ENCODE peak calls at places on chromosomes 5 and 9, in four cellular contexts. One of them, this sample, is unnamed.

GRCh38 chr5:135508496-135509005 is 27.2 kb downstream of the NEUROG1 start:
- DNase-seq in neural progenitor cell: peak
- DNase-seq in sigmoid colon: no peak
- DNase-seq in HCT116: no peak
- DNase-seq in this sample: no peak

GRCh38 chr9:34589656-34590375 is at the start of gene CNTFR:
- DNase-seq in neural progenitor cell: peak
- DNase-seq in sigmoid colon: peak
- DNase-seq in HCT116: no peak
- DNase-seq in this sample: no peak

GRCh38 chr5:125696762-125697161 is 726.4 kb upstream of the GRAMD2B start:
- DNase-seq in neural progenitor cell: no peak
- DNase-seq in sigmoid colon: no peak
- DNase-seq in HCT116: no peak
- DNase-seq in this sample: peak

GRCh38 chr5:67724412-67725135 is 491.0 kb upstream of the PIK3R1 start:
- DNase-seq in neural progenitor cell: no peak
- DNase-seq in sigmoid colon: no peak
- DNase-seq in HCT116: no peak
- DNase-seq in this sample: no peak

GRCh38 chr9:17824927-17825659 is 246.2 kb downstream of the SH3GL2 start:
- DNase-seq in neural progenitor cell: no peak
- DNase-seq in sigmoid colon: no peak
- DNase-seq in HCT116: no peak
- DNase-seq in this sample: no peak

GRCh38 chr9:15711531-15712295 is 158.9 kb downstream of the CCDC171 start:
- DNase-seq in neural progenitor cell: no peak
- DNase-seq in sigmoid colon: no peak
- DNase-seq in HCT116: no peak
- DNase-seq in this sample: no peak

GRCh38 chr5:133240425-133241091 is 188.7 kb downstream of the HSPA4 start:
- DNase-seq in neural progenitor cell: no peak
- DNase-seq in sigmoid colon: no peak
- DNase-seq in HCT116: peak
- DNase-seq in this sample: peak

GRCh38 chr9:125544988-125545651 is 161.9 kb downstream of the MAPKAP1 start:
- DNase-seq in neural progenitor cell: no peak
- DNase-seq in sigmoid colon: no peak
- DNase-seq in HCT116: no peak
- DNase-seq in this sample: no peak

GRCh38 chr5:59188415-59189225 is 605.7 kb downstream of the RAB3C start:
- DNase-seq in neural progenitor cell: peak
- DNase-seq in sigmoid colon: peak
- DNase-seq in HCT116: peak
- DNase-seq in this sample: peak

GRCh38 chr9:18142964-18143363 is 331.0 kb upstream of the ADAMTSL1 start:
- DNase-seq in neural progenitor cell: peak
- DNase-seq in sigmoid colon: no peak
- DNase-seq in HCT116: no peak
- DNase-seq in this sample: peak

GRCh38 chr9:86097510-86098224 is 1.7 kb downstream of the GOLM1 start:
- DNase-seq in neural progenitor cell: no peak
- DNase-seq in sigmoid colon: no peak
- DNase-seq in HCT116: no peak
- DNase-seq in this sample: no peak

GRCh38 chr9:101462558-101462957 is 27.0 kb upstream of the ALDOB start:
- DNase-seq in neural progenitor cell: peak
- DNase-seq in sigmoid colon: no peak
- DNase-seq in HCT116: no peak
- DNase-seq in this sample: peak